ENCODE peak calls at places on chromosome 1, in four cellular contexts. One of them, this sample, is unnamed.

GRCh38 chr1:204975568-204976235 is 67.3 kb upstream of the CNTN2 start:
- DNase-seq in neural progenitor cell: peak; percentile 77
- DNase-seq in stimulated activated CD4-positive, alpha-beta T cell treated with anti-CD3 and anti-CD28 coated beads, Interleukin-15, amount 100 ng/mL, for 1 hour: peak; percentile 10
- DNase-seq in Daoy: peak; percentile 45
- DNase-seq in this sample: no peak

GRCh38 chr1:40076895-40077312 is 20.1 kb downstream of the PPT1 start:
- DNase-seq in stimulated activated CD4-positive, alpha-beta T cell treated with anti-CD3 and anti-CD28 coated beads, Interleukin-15, amount 100 ng/mL, for 1 hour: no peak
- DNase-seq in neural progenitor cell: no peak
- DNase-seq in Daoy: peak; percentile 27
- DNase-seq in this sample: no peak

GRCh38 chr1:219713981-219714381 is 101.1 kb upstream of the ZC3H11B start:
- DNase-seq in Daoy: no peak
- DNase-seq in neural progenitor cell: no peak
- DNase-seq in stimulated activated CD4-positive, alpha-beta T cell treated with anti-CD3 and anti-CD28 coated beads, Interleukin-15, amount 100 ng/mL, for 1 hour: no peak
- DNase-seq in this sample: no peak

GRCh38 chr1:162466797-162467196 is 30.8 kb upstream of the UHMK1 start:
- DNase-seq in stimulated activated CD4-positive, alpha-beta T cell treated with anti-CD3 and anti-CD28 coated beads, Interleukin-15, amount 100 ng/mL, for 1 hour: no peak
- DNase-seq in Daoy: no peak
- DNase-seq in neural progenitor cell: no peak
- DNase-seq in this sample: no peak

GRCh38 chr1:46168463-46168862 is 6.4 kb upstream of the TSPAN1 start:
- DNase-seq in stimulated activated CD4-positive, alpha-beta T cell treated with anti-CD3 and anti-CD28 coated beads, Interleukin-15, amount 100 ng/mL, for 1 hour: no peak
- DNase-seq in Daoy: no peak
- DNase-seq in neural progenitor cell: no peak
- DNase-seq in this sample: no peak

GRCh38 chr1:201191723-201192477 is 1.3 kb downstream of the IGFN1 start:
- DNase-seq in stimulated activated CD4-positive, alpha-beta T cell treated with anti-CD3 and anti-CD28 coated beads, Interleukin-15, amount 100 ng/mL, for 1 hour: no peak
- DNase-seq in Daoy: peak; percentile 93
- DNase-seq in neural progenitor cell: no peak
- DNase-seq in this sample: no peak

GRCh38 chr1:246532519-246532918 is 25.4 kb upstream of the SMYD3 start:
- DNase-seq in stimulated activated CD4-positive, alpha-beta T cell treated with anti-CD3 and anti-CD28 coated beads, Interleukin-15, amount 100 ng/mL, for 1 hour: no peak
- DNase-seq in Daoy: no peak
- DNase-seq in neural progenitor cell: no peak
- DNase-seq in this sample: no peak

GRCh38 chr1:50492142-50492541 is 68.9 kb upstream of the DMRTA2 start:
- DNase-seq in neural progenitor cell: no peak
- DNase-seq in stimulated activated CD4-positive, alpha-beta T cell treated with anti-CD3 and anti-CD28 coated beads, Interleukin-15, amount 100 ng/mL, for 1 hour: no peak
- DNase-seq in Daoy: no peak
- DNase-seq in this sample: no peak

GRCh38 chr1:61962631-61963030 is 220.4 kb downstream of the PATJ start:
- DNase-seq in stimulated activated CD4-positive, alpha-beta T cell treated with anti-CD3 and anti-CD28 coated beads, Interleukin-15, amount 100 ng/mL, for 1 hour: no peak
- DNase-seq in neural progenitor cell: no peak
- DNase-seq in Daoy: no peak
- DNase-seq in this sample: no peak

This sample was measured in tibial artery.